ENCODE peak calls at places on chromosomes 6 and 20, in six cellular contexts. M is neuronal stem cell, O is H1, P is H9, V is trophoblast cell, Q is IMR-90. S is an unnamed sample.

GRCh38 chr6:23027281-23027680 is 457.9 kb downstream of the HDGFL1 start:
- DNase-seq in P (no peak), O (no peak), M (no peak), Q (no peak), V (no peak), S (no peak)

GRCh38 chr6:148869589-148869988 is 122.8 kb downstream of the UST start:
- DNase-seq in V (no peak), O (no peak), M (no peak), Q (peak; percentile 98), P (no peak), S (peak; percentile 91)

GRCh38 chr6:73704260-73704659 is 8.3 kb downstream of the CD109 start:
- DNase-seq in P (no peak), Q (peak; percentile 99), M (no peak), V (peak; percentile 15), O (no peak), S (peak; percentile 98)

GRCh38 chr6:89371849-89372505 is 19.5 kb upstream of the UBE2J1 start:
- DNase-seq in P (peak; percentile 84), O (peak; percentile 92), M (peak; percentile 68), V (peak; percentile 54), Q (peak; percentile 26), S (peak; percentile 72)

GRCh38 chr6:143941852-143942627 is 66.0 kb downstream of the PLAGL1 start:
- DNase-seq in V (no peak), P (peak; percentile 93), Q (peak; percentile 49), M (peak; percentile 68), O (peak; percentile 83), S (peak; percentile 62)

GRCh38 chr6:33963351-33963750 is 159.5 kb upstream of the MLN start:
- DNase-seq in Q (no peak), P (peak; percentile 15), O (no peak), V (no peak), M (no peak), S (no peak)

GRCh38 chr6:6025736-6026135 is 19.0 kb upstream of the NRN1 start:
- DNase-seq in O (no peak), P (no peak), V (no peak), Q (no peak), M (no peak), S (no peak)

GRCh38 chr20:58277578-58278344 is 31.8 kb upstream of the RAB22A start:
- DNase-seq in P (no peak), M (no peak), Q (no peak), V (no peak), O (no peak), S (peak; percentile 7)

GRCh38 chr6:54282186-54282585 is 26.1 kb upstream of the TINAG start:
- DNase-seq in M (no peak), Q (peak; percentile 89), V (no peak), P (no peak), O (no peak), S (peak; percentile 57)

DNA sequence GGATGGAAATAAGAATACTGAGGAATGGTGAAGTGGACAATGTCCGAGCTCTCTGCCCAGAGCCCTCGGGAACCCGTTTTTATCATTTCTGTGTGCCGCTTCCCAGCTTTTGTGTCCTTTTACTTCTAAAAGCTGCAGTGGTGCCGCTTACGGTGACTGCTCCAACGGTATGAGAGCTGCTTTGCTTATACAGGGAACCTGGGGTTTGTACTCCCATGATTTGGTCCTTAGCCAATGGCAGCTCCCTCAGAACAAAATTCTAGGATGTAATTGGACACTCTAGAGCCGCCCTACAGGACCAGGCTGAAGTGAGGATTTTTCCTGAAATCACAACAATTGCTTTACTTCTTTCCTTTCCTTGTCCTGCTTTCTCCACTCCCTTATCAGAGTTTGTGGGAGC is 24.2 kb upstream of the PCSK2 start:
- DNase-seq in M (peak; percentile 39), P (peak; percentile 64), Q (no peak), O (peak; percentile 53), V (no peak), S (no peak)
- H4K91ac ChIP-seq in M (no peak overlapping the region), P (no peak overlapping the region), Q (no peak overlapping the region), O (no peak overlapping the region), V (no peak overlapping the region), S (no peak overlapping the region)

GRCh38 chr20:53940356-53940694 is 130.1 kb downstream of the BCAS1 start:
- DNase-seq in O (peak; percentile 40), M (no peak), P (no peak), Q (no peak), V (no peak), S (no peak)
- H2BK5ac ChIP-seq in O (peak overlapping the region; percentile 57), M (no peak overlapping the region), P (no peak overlapping the region), Q (peak overlapping the region; percentile 67), V (no peak overlapping the region), S (no peak overlapping the region)

GRCh38 chr6:113995632-113996031 is 24.7 kb upstream of the HDAC2 start:
- DNase-seq in O (peak; percentile 44), Q (peak; percentile 98), V (peak; percentile 84), M (no peak), P (peak; percentile 54), S (peak; percentile 92)

GRCh38 chr6:114000066-114000465 is 29.1 kb upstream of the HDAC2 start:
- DNase-seq in V (no peak), O (no peak), M (no peak), Q (peak; percentile 82), P (no peak), S (no peak)

GRCh38 chr6:113997106-113997505 is 26.2 kb upstream of the HDAC2 start:
- DNase-seq in Q (peak; percentile 87), V (no peak), O (no peak), M (no peak), P (no peak), S (peak; percentile 79)

GRCh38 chr6:113999284-113999683 is 28.3 kb upstream of the HDAC2 start:
- DNase-seq in V (no peak), P (no peak), M (no peak), O (no peak), Q (no peak), S (no peak)

GRCh38 chr6:113998811-113999210 is 27.9 kb upstream of the HDAC2 start:
- DNase-seq in V (no peak), Q (no peak), M (no peak), O (no peak), P (no peak), S (no peak)
- H3K18ac ChIP-seq in V (no peak overlapping the region), Q (peak overlapping the region; percentile 92), M (no peak overlapping the region), O (no peak overlapping the region), P (no peak overlapping the region), S (no peak overlapping the region)

DNA sequence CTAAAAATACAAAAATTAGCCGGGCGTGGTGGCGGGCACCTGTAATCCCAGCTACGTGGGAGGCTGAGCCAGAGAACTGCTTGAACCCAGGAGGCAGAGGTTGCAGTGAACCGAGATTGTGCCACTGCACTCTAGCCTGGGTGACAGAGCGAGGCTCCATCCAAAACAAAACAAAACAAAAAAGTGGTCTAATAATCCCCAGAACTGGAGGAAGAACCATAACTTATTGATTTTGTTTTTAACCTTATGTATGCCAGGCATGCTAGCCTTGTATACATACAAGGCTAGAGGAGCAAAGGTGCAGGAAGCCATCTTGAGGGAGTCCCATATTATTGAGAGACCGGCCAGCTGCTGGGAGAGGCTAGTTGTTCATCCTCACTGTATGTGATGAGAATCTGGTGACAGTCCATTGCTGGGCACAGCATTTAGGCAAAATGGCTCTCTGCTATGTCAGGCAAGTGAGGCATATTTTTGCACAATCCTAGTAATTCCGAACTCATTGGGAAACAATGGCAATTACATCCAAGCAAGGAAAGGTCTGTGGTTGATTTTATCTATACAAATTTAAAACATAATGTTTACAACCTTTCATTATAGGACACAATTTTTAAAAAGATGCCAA is 18.0 kb downstream of the HFE start:
- DNase-seq in P (no peak), V (peak; percentile 65), M (no peak), O (no peak), Q (no peak), S (no peak)
- H4K91ac ChIP-seq in P (no peak overlapping the region), V (peak overlapping the region; percentile 53), M (no peak overlapping the region), O (no peak overlapping the region), Q (peak overlapping the region; percentile 85), S (no peak overlapping the region)

GRCh38 chr6:2858678-2859324 is 17.1 kb upstream of the SERPINB1 start:
- DNase-seq in M (no peak), Q (no peak), P (no peak), O (no peak), V (no peak), S (peak; percentile 49)
- H2BK5ac ChIP-seq in M (no peak overlapping the region), Q (peak overlapping the region; percentile 96), P (no peak overlapping the region), O (peak overlapping the region; percentile 63), V (no peak overlapping the region), S (no peak overlapping the region)

GRCh38 chr6:183668-184067 is 108.6 kb upstream of the DUSP22 start:
- DNase-seq in Q (no peak), O (no peak), M (no peak), P (no peak), V (no peak), S (no peak)

GRCh38 chr6:178119-178518 is 114.2 kb upstream of the DUSP22 start:
- DNase-seq in P (no peak), Q (no peak), M (no peak), V (no peak), O (no peak), S (no peak)

GRCh38 chr6:181049-181654 is 111.1 kb upstream of the DUSP22 start:
- DNase-seq in P (no peak), O (no peak), M (no peak), Q (no peak), V (no peak), S (no peak)

GRCh38 chr6:179340-179950 is 112.8 kb upstream of the DUSP22 start:
- DNase-seq in M (no peak), V (no peak), Q (no peak), O (no peak), P (no peak), S (no peak)

DNA sequence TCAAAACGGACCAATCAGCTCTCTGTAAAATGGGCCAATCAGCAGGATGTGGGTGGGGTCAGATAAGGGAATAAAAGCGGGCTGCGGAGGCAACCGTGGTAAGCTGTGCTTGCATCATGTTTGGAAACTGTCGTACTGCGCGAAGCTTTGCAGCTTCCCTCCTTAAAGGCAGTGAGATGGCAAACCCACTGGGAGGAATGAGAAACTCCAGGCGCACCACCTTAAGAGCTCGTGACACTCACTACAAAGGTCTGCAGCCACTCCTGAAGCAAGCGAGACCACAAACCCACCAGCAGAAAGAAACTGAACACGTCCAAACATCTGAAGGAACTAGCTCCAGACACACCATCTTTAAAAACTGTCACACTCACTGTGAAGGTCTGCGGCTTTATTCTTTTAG is 112.0 kb upstream of the DUSP22 start:
- DNase-seq in P (no peak), V (no peak), M (no peak), O (no peak), Q (no peak), S (no peak)
- H3K18ac ChIP-seq in P (no peak overlapping the region), V (no peak overlapping the region), M (no peak overlapping the region), O (no peak overlapping the region), Q (no peak overlapping the region), S (no peak overlapping the region)

GRCh38 chr6:111569951-111570350 is 35.7 kb downstream of the TRAF3IP2 start:
- DNase-seq in Q (no peak), O (no peak), M (no peak), V (no peak), P (no peak), S (no peak)
- H4K91ac ChIP-seq in Q (no peak overlapping the region), O (no peak overlapping the region), M (no peak overlapping the region), V (no peak overlapping the region), P (no peak overlapping the region), S (no peak overlapping the region)